ENCODE peak calls at places on chromosomes 1 and 21, in eight cellular contexts. X is progenitor cell of endocrine pancreas, T is A673, R is endothelial cell of umbilical vein, S is WTC11, I is fibroblast of the aortic adventitia, A is heart left ventricle, O is GM12865. U is an unnamed sample.

GRCh38 chr1:10217748-10218441 is 7.5 kb downstream of the KIF1B start:
- DNase-seq in X (no peak), T (no peak), R (peak), S (no peak), I (peak), A (no peak), O (no peak), U (no peak)

GRCh38 chr1:1434131-1434811 is 1.2 kb upstream of the VWA1 start:
- DNase-seq in X (no peak), T (no peak), R (no peak), S (peak), I (no peak), A (peak), O (no peak), U (peak)

GRCh38 chr1:246199086-246199485 is 308.0 kb downstream of the SMYD3 start:
- DNase-seq in X (no peak), T (peak), R (no peak), S (no peak), I (no peak), A (no peak), O (no peak), U (no peak)

GRCh38 chr1:85661767-85662166 is 46.5 kb downstream of the ZNHIT6 start:
- DNase-seq in X (no peak), T (no peak), R (no peak), S (no peak), I (no peak), A (no peak), O (no peak), U (no peak)

GRCh38 chr1:69263982-69264381 is 303.7 kb upstream of the LRRC7 start:
- DNase-seq in X (no peak), T (peak), R (peak), S (no peak), I (no peak), A (no peak), O (no peak), U (no peak)

GRCh38 chr1:40955266-40955665 is 24.2 kb upstream of the CTPS1 start:
- DNase-seq in X (no peak), T (no peak), R (no peak), S (no peak), I (no peak), A (no peak), O (no peak), U (no peak)

GRCh38 chr1:11320153-11320936 is 47.3 kb downstream of the UBIAD1 start:
- DNase-seq in X (peak), T (peak), R (no peak), S (peak), I (no peak), A (no peak), O (peak), U (peak)

GRCh38 chr1:47853059-47853458 is 144.1 kb downstream of the TRABD2B start:
- DNase-seq in X (no peak), T (no peak), R (no peak), S (no peak), I (no peak), A (no peak), O (no peak), U (no peak)

GRCh38 chr1:93702102-93702827 is 20.6 kb upstream of the BCAR3 start:
- DNase-seq in X (no peak), T (no peak), R (no peak), S (no peak), I (no peak), A (no peak), O (peak), U (peak)

GRCh38 chr21:17889171-17889570 is 70.0 kb upstream of the C21orf91 start:
- DNase-seq in X (no peak), T (no peak), R (no peak), S (no peak), I (no peak), A (no peak), O (no peak), U (no peak)

GRCh38 chr1:66571789-66572188 is 37.8 kb downstream of the SGIP1 start:
- DNase-seq in X (no peak), T (no peak), R (no peak), S (no peak), I (no peak), A (no peak), O (no peak), U (no peak)

GRCh38 chr21:15793547-15794235 is 63.9 kb downstream of the USP25 start:
- DNase-seq in X (no peak), T (no peak), R (no peak), S (no peak), I (peak), A (no peak), O (no peak), U (no peak)

GRCh38 chr21:46618738-46619369 is 14.0 kb upstream of the S100B start:
- DNase-seq in X (no peak), T (no peak), R (no peak), S (no peak), I (no peak), A (no peak), O (no peak), U (no peak)

GRCh38 chr21:46622226-46622625 is 13.2 kb upstream of the PRMT2 start:
- DNase-seq in X (no peak), T (no peak), R (peak), S (no peak), I (no peak), A (peak), O (no peak), U (no peak)

GRCh38 chr21:46619846-46620245 is 15.0 kb upstream of the S100B start:
- DNase-seq in X (no peak), T (no peak), R (no peak), S (no peak), I (peak), A (no peak), O (no peak), U (no peak)

GRCh38 chr21:46621457-46622182 is 13.9 kb upstream of the PRMT2 start:
- DNase-seq in X (no peak), T (no peak), R (no peak), S (no peak), I (no peak), A (no peak), O (no peak), U (no peak)

DNA sequence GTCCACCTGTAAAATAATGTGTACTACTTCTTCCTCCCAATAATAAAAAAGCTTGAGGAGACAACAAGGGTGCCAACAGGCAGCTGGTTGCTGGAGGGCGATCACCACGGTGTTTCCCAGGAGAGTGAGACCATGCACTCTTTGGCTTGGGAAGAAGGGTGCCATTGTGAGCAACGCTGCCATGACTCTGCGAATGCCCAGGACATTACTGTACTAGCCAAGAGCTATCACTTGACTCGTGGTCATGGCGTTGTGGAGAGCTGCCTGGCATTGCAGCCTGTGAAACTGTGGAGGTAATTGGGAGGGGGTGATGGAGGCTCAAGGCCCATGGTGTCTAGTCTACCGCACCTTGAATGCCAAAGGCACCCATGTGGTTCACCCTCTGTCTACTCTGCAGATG is 14.6 kb upstream of the PRMT2 start:
- DNase-seq in X (no peak), T (no peak), R (no peak), S (no peak), I (no peak), A (no peak), O (no peak), U (no peak)
- TF ChIP-seq CTCF in X (no peak), T (no peak), R (no peak), S (no peak), I (no peak), A (no peak), O (no peak), U (no peak)

GRCh38 chr1:37477946-37478345 is 3.6 kb downstream of the ZC3H12A start:
- DNase-seq in X (no peak), T (no peak), R (no peak), S (no peak), I (no peak), A (no peak), O (peak), U (no peak)

GRCh38 chr1:37477198-37477931 is 3.0 kb downstream of the ZC3H12A start:
- DNase-seq in X (no peak), T (peak), R (peak), S (peak), I (peak), A (no peak), O (peak), U (no peak)

GRCh38 chr1:37478890-37479254 is 4.5 kb downstream of the ZC3H12A start:
- DNase-seq in X (no peak), T (no peak), R (no peak), S (no peak), I (peak), A (no peak), O (peak), U (no peak)

GRCh38 chr1:37479255-37480124 is 5.1 kb downstream of the ZC3H12A start:
- DNase-seq in X (no peak), T (peak), R (peak), S (no peak), I (peak), A (peak), O (peak), U (no peak)

GRCh38 chr1:37478451-37478871 is 4.1 kb downstream of the ZC3H12A start:
- DNase-seq in X (no peak), T (no peak), R (no peak), S (no peak), I (peak), A (no peak), O (peak), U (no peak)
- TF ChIP-seq CTCF in X (no peak), T (no peak), R (no peak), S (no peak), I (no peak), A (no peak), O (peak), U (no peak)

GRCh38 chr1:44036409-44037111 is 5.3 kb upstream of the SLC6A9 start:
- DNase-seq in X (peak), T (peak), R (peak), S (peak), I (peak), A (no peak), O (peak), U (peak)
- TF ChIP-seq CTCF in X (peak), T (peak), R (peak), S (peak), I (peak), A (peak), O (peak), U (peak)

GRCh38 chr1:105137543-105138444 is 1388.1 kb downstream of the AMY1C start:
- DNase-seq in X (no peak), T (peak), R (no peak), S (peak), I (no peak), A (peak), O (peak), U (peak)
- TF ChIP-seq CTCF in X (peak), T (peak), R (no peak), S (peak), I (no peak), A (no peak), O (peak), U (peak)

DNA sequence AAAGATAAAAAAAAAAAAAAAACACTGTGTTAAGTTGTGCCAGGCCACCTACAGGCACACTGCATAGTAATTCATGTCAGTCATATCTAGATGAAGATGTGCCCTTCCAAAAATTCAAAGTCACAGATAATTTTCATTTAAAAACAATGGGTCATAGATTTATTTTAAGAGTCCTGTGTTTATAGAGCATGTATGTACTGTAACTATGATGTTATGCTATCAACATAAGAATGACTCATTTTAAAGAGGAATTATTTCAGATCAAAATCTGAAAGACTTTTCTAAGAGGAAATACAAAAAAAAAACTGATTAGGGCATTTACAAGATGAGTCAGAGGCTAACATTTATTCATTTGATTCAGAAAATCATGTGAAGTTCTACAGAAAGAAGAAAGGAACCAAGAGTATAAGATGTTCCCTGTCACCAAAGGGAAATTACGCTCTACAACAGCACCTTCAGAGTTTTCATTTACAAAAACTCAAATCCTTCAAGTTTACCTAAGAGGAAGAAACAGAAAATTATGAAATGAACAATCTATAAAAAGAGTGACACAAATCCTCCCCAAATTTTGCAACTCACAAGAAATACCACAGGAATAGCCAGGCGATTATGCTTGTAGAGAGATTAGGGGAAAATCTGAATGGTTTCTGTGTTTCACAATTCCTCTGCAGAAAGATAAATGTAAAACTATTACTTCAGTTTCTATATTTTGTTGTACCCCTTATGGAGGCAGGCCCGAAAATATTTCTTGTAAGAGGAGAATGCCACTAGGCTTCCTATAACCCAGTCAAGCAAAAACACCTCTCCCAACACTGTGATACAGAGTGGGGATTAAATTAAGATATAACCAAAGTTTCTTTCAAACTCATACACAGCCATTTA is 13.8 kb downstream of the TP53BP2 start:
- DNase-seq in X (no peak), T (peak), R (peak), S (no peak), I (peak), A (no peak), O (no peak), U (no peak)
- TF ChIP-seq CTCF in X (no peak), T (peak), R (no peak), S (no peak), I (peak), A (no peak), O (no peak), U (no peak)

DNA sequence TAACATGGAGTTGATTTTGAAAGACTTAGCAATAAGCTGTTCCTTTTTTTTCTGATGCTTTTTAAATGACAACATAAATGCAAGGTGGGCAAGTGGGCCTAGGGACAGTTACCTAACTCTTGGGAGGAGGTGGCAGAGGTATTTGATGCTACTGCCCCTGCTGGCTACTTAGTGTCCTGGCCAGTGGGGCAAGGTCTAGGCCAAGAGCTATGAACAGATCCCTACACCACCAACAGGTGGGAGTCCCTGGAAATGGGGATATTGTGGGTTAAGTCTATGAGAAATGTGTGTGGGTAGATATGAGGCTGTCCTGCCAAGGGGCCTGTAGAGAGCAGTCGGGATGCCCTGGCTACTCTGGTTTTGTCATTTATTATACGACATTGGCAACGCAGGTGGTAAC is 31.3 kb upstream of the B3GALT5 start:
- DNase-seq in X (no peak), T (no peak), R (no peak), S (no peak), I (no peak), A (no peak), O (no peak), U (no peak)
- TF ChIP-seq CTCF in X (peak), T (no peak), R (no peak), S (no peak), I (no peak), A (no peak), O (no peak), U (no peak)

DNA sequence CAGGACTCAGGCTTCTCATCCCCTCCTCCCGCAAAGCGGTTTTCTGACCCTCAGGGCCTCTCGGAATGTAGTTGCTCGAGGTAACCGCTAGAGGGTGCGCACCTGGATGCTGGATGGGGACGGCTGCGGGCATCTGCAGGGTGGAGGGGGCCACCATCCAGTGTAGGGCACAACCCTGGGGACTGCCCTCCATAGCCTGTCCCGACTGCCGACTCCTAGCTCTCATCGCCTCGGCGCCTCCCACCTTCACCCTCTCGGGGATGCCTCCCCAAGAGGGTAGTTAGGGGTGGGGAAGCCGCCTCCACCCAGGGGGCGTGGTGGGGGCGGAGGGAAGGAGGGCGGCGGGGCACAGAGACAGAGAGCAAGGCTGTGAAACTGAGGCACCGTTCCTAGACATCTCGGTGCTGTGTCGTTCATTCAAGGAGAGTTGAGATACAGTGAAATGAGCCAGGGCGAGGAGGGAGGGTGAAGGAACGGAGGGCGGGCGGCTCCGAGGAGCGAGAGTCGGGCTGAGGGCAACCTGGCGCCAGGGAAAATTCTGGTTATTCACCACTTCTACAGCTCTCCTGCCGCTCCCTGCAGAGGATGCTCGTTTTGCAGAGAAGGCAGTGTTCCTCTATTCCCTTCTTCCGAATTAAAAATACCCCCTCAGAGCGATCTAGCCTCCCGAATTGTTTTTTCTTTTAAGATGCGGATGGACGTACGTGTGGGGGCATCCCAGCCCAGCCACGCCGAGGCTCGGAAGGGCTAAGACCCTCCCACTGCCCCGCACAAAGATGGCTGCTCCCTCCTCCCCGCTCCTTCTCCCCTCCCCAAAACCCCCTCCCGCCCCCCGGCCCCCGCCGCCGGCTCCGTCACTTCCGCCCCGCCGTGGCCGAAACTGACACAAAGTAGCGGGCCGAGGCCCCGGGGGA is at the start of gene ATP8B2:
- DNase-seq in X (peak), T (peak), R (peak), S (peak), I (peak), A (peak), O (peak), U (peak)
- TF ChIP-seq CTCF in X (peak), T (peak), R (peak), S (peak), I (peak), A (peak), O (peak), U (peak)

DNA sequence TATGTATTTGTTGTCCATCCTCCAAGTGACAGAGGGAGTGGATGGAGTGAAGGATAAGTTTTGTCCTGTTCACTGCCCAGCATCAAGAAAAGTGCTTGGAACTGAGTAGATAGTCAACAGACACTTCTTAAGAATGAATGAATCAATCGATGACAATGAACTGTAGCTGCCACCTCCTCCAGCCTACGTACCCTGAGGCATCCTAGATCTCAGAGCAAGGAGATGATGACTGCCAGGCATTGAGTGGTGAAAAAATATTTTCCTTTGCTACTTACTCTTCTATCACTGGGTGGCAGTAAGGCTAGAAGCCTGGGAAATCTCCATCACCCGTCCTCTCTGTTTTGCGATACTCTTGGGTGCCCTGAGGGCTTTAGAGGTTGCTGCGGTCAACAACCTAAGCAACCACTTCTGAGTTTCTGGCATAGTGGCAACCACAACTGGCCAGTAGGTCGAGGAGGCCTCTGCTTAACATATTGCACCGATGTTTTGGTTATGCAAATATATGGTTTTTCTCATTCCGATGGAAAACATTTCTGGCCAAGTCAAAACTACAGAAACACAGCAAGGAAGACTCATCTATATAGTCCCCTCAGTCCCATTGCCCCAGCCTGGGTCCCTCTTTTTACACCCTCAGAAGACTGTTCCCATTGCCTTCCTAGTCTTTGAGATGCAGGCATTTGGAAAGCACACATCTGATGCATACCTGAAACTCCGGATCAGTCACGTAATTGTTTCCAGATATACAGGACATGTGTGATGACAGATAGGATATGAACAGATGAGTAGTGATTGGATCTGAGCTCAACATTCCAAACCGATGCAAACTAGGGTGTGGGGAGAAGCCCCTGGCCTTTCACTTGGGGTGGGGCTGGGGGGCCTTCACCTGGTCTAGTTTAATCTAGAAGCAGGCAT is 136.8 kb downstream of the RUNX1 start:
- DNase-seq in X (no peak), T (no peak), R (no peak), S (no peak), I (peak), A (no peak), O (peak), U (no peak)
- TF ChIP-seq CTCF in X (no peak), T (no peak), R (no peak), S (no peak), I (no peak), A (no peak), O (no peak), U (no peak)

DNA sequence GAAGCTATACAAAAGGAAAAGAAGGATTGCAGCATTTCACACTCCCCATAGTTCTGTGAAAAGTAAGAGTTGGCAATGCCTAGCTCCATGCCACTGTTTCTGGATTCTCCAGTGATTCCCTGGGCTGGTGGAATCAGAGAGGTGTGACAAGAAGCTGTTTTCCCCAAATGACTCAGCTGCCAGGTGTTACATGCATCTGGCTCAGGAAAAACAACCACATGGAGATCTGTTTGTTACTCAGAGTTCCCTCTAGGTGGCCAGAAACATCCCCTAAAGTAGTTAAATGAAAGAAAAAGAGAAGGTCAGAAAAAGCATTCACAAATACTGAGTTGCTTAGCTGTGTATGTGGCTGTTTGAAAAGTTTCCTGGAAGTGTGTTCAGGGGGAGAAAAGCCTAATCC is 115.8 kb downstream of the UCK2 start:
- DNase-seq in X (no peak), T (no peak), R (no peak), S (no peak), I (peak), A (no peak), O (peak), U (no peak)
- TF ChIP-seq CTCF in X (peak), T (no peak), R (no peak), S (no peak), I (no peak), A (no peak), O (peak), U (no peak)

U was measured in nephron progenitor cell.